ENCODE peak calls at places on chromosomes 6 and 20, in nine cellular contexts. V is activated CD4-positive, alpha-beta T cell treated with anti-CD3 and anti-CD28 coated beads, Interleukin-2, amount 50 U/mL, for 1 hour; K is EL; J is activated naive CD8-positive, alpha-beta T cell treated with anti-CD3 and anti-CD28 coated beads, Interleukin-2, amount 50 U/mL, for 16 hours; T is H7; Z is T follicular helper cell; R is endothelial cell; B is heart right ventricle; L is fibroblast of pulmonary artery. E is an unnamed sample.
A peak's percentile ranks its signal among the peaks of the same experiment; 100 is the strongest.

GRCh38 chr6:162952343-162952871 is 224.6 kb downstream of the PACRG start:
- DNase-seq in J (no peak), K (no peak), V (no peak), T (no peak), B (no peak), R (no peak), L (no peak), Z (no peak), E (no peak)

GRCh38 chr20:62186887-62187866 is 4.3 kb downstream of the MTG2 start:
- DNase-seq in J (no peak), T (no peak), B (no peak), R (no peak), Z (no peak), V (no peak), L (peak; percentile 65), K (peak; percentile 38), E (peak; percentile 11)

GRCh38 chr6:75563032-75563431 is 38.6 kb upstream of the SENP6 start:
- DNase-seq in R (no peak), T (peak; percentile 55), L (peak; percentile 57), J (no peak), B (no peak), V (no peak), K (peak; percentile 48), Z (no peak), E (no peak)

GRCh38 chr6:5665667-5666066 is 341.1 kb downstream of the NRN1 start:
- DNase-seq in Z (no peak), V (no peak), L (no peak), R (no peak), T (no peak), B (no peak), K (no peak), J (no peak), E (no peak)

GRCh38 chr6:169969372-169970099 is 218.1 kb downstream of the ERMARD start:
- DNase-seq in V (no peak), R (no peak), T (peak; percentile 37), K (no peak), L (no peak), B (no peak), J (no peak), Z (no peak), E (no peak)

GRCh38 chr6:40349092-40349491 is 238.1 kb downstream of the LRFN2 start:
- DNase-seq in Z (no peak), B (no peak), V (no peak), J (no peak), T (peak; percentile 39), R (no peak), L (peak; percentile 28), K (peak; percentile 13), E (no peak)

GRCh38 chr20:1792274-1792673 is 102.9 kb upstream of the SIRPA start:
- DNase-seq in J (no peak), L (no peak), T (no peak), K (no peak), Z (no peak), B (no peak), R (no peak), V (no peak), E (no peak)

GRCh38 chr6:79670789-79671188 is 39.7 kb downstream of the SH3BGRL2 start:
- DNase-seq in V (no peak), J (no peak), R (no peak), L (no peak), K (no peak), B (no peak), T (no peak), Z (no peak), E (no peak)

GRCh38 chr6:97312241-97312640 is 29.2 kb upstream of the MMS22L start:
- DNase-seq in R (no peak), L (no peak), V (no peak), B (no peak), K (no peak), T (no peak), Z (no peak), J (no peak), E (no peak)

GRCh38 chr6:170101281-170102035 is 189.4 kb downstream of the DLL1 start:
- DNase-seq in V (no peak), Z (no peak), R (peak; percentile 1), J (no peak), K (no peak), L (no peak), T (peak; percentile 51), B (peak; percentile 1), E (peak; percentile 26)

GRCh38 chr6:140782941-140783340 is 1349.8 kb upstream of the GJE1 start:
- DNase-seq in Z (no peak), R (no peak), V (no peak), T (no peak), J (no peak), B (no peak), L (no peak), K (no peak), E (no peak)

GRCh38 chr20:61951695-61952533 is 113.8 kb downstream of the TAF4 start:
- DNase-seq in J (no peak), K (no peak), Z (no peak), L (no peak), R (peak; percentile 79), T (peak; percentile 93), V (no peak), B (no peak), E (no peak)

GRCh38 chr6:71822626-71823025 is 63.7 kb upstream of the RIMS1 start:
- DNase-seq in K (no peak), V (no peak), L (no peak), Z (no peak), J (no peak), B (no peak), T (no peak), R (no peak), E (no peak)

GRCh38 chr6:139164001-139164400 is 29.1 kb downstream of the HECA start:
- DNase-seq in B (no peak), L (no peak), T (peak; percentile 37), R (no peak), V (peak; percentile 29), J (no peak), K (no peak), Z (no peak), E (no peak)

GRCh38 chr6:13351271-13351670 is 22.9 kb upstream of the TBC1D7 start:
- DNase-seq in K (no peak), L (no peak), V (no peak), R (no peak), J (no peak), T (no peak), B (no peak), Z (no peak), E (no peak)

GRCh38 chr6:67112120-67112519 is 1405.1 kb upstream of the EYS start:
- DNase-seq in R (no peak), L (peak; percentile 12), T (no peak), V (no peak), K (no peak), J (no peak), Z (no peak), B (no peak), E (no peak)

GRCh38 chr6:143950874-143951273 is 57.2 kb downstream of the PLAGL1 start:
- DNase-seq in R (no peak), V (no peak), B (no peak), Z (no peak), J (no peak), L (no peak), T (no peak), K (no peak), E (no peak)